ENCODE peak calls at places on chromosomes 3 and 15, in nine cellular contexts. D is ACHN, K is left ventricle myocardium inferior, W is M059J, R is NCI-H1105, M is epithelial cell of esophagus, N is fibroblast of gingiva, O is left ventricle myocardium superior, Q is fibroblast of lung. X is an unnamed sample.
A peak's percentile ranks its signal among the peaks of the same experiment; 100 is the strongest.

GRCh38 chr15:23753248-23753647 is 66.1 kb upstream of the NDN start:
- DNase-seq in W (no peak), N (no peak), D (no peak), Q (no peak), K (no peak), O (no peak), M (no peak), R (no peak), X (no peak)

GRCh38 chr3:9747267-9747666 is 2.5 kb upstream of the OGG1 start:
- DNase-seq in R (no peak), M (no peak), O (no peak), N (peak; percentile 48), W (peak; percentile 60), K (no peak), D (peak; percentile 57), Q (peak; percentile 62), X (no peak)

GRCh38 chr3:106643684-106644161 is 733.5 kb upstream of the CCDC54 start:
- DNase-seq in M (no peak), D (no peak), Q (no peak), O (no peak), R (no peak), N (no peak), W (no peak), K (no peak), X (no peak)

GRCh38 chr15:94692697-94693096 is 461.3 kb downstream of the MCTP2 start:
- DNase-seq in Q (no peak), W (no peak), M (peak; percentile 80), N (no peak), D (no peak), R (no peak), O (no peak), K (no peak), X (no peak)

GRCh38 chr3:155853214-155854146 is 747 bp downstream of the SLC33A1 start:
- DNase-seq in Q (peak; percentile 23), D (peak; percentile 18), N (no peak), W (peak; percentile 43), M (peak; percentile 28), R (no peak), K (peak; percentile 22), O (peak; percentile 52), X (no peak)

GRCh38 chr3:66048051-66048395 is 9.3 kb upstream of the MAGI1 start:
- DNase-seq in W (no peak), Q (no peak), O (no peak), D (no peak), K (no peak), N (no peak), R (no peak), M (no peak), X (no peak)

GRCh38 chr3:144028798-144029411 is 57.3 kb downstream of the DIPK2A start:
- DNase-seq in W (no peak), O (no peak), M (no peak), R (no peak), N (no peak), K (no peak), D (no peak), Q (no peak), X (no peak)

GRCh38 chr3:83457516-83457915 is 1501.3 kb upstream of the CADM2 start:
- DNase-seq in K (no peak), M (no peak), Q (no peak), W (no peak), N (no peak), O (no peak), R (no peak), D (no peak), X (no peak)

GRCh38 chr15:57321973-57322601 is 54.2 kb upstream of the CGNL1 start:
- DNase-seq in K (no peak), Q (no peak), M (no peak), D (no peak), O (no peak), R (peak; percentile 66), W (no peak), N (no peak), X (no peak)

X was measured in renal cortical epithelial cell.